ENCODE peak calls at places on chromosomes 5 and 9, in four cellular contexts. M is fibroblast of pulmonary artery, N is GM12865, Q is adipocyte. P is an unnamed sample.

GRCh38 chr9:122338989-122339388 is 31.8 kb upstream of the PTGS1 start:
- DNase-seq in M (no peak), N (no peak), Q (no peak), P (no peak)

GRCh38 chr5:44536650-44537260 is 147.5 kb upstream of the FGF10 start:
- DNase-seq in M (peak), N (peak), Q (peak), P (peak)

GRCh38 chr5:145483211-145483610 is 351.9 kb downstream of the PRELID2 start:
- DNase-seq in M (peak), N (no peak), Q (peak), P (peak)

GRCh38 chr5:80408475-80408875 is 611 bp downstream of the ZFYVE16 start:
- DNase-seq in M (peak), N (peak), Q (peak), P (no peak)

GRCh38 chr5:76958976-76959767 is 6.3 kb downstream of the CRHBP start:
- DNase-seq in M (peak), N (peak), Q (peak), P (peak)

GRCh38 chr9:109047259-109047658 is 34.0 kb upstream of the CTNNAL1 start:
- DNase-seq in M (no peak), N (no peak), Q (no peak), P (no peak)

GRCh38 chr5:117089001-117089400 is 514.4 kb upstream of the SEMA6A start:
- DNase-seq in M (no peak), N (no peak), Q (no peak), P (no peak)

GRCh38 chr5:82620957-82621600 is 342.9 kb upstream of the RPS23 start:
- DNase-seq in M (no peak), N (no peak), Q (peak), P (peak)

GRCh38 chr9:126506361-126507317 is 107.1 kb upstream of the LMX1B start:
- DNase-seq in M (no peak), N (no peak), Q (no peak), P (no peak)

GRCh38 chr5:14450055-14450524 is 131.5 kb upstream of the OTULINL start:
- DNase-seq in M (peak), N (peak), Q (peak), P (peak)

GRCh38 chr5:40071870-40072269 is 607.8 kb upstream of the PTGER4 start:
- DNase-seq in M (peak), N (no peak), Q (peak), P (peak)

GRCh38 chr5:76426391-76426802 is 23.3 kb downstream of the IQGAP2 start:
- DNase-seq in M (no peak), N (no peak), Q (no peak), P (no peak)

GRCh38 chr5:60805470-60805869 is 38.6 kb downstream of the ELOVL7 start:
- DNase-seq in M (no peak), N (no peak), Q (no peak), P (no peak)

GRCh38 chr5:34447424-34447823 is 208.7 kb upstream of the RAI14 start:
- DNase-seq in M (no peak), N (no peak), Q (no peak), P (no peak)

GRCh38 chr9:93682155-93682968 is 106.0 kb downstream of the PHF2 start:
- DNase-seq in M (peak), N (peak), Q (peak), P (peak)

GRCh38 chr5:103450333-103451061 is 112.1 kb downstream of the NUDT12 start:
- DNase-seq in M (peak), N (no peak), Q (peak), P (peak)

GRCh38 chr5:150904479-150905311 is at the start of gene ZNF300:
- DNase-seq in M (peak), N (peak), Q (peak), P (peak)
- H3K4me3 ChIP-seq in M (peak), N (no peak), Q (peak), P (peak)

GRCh38 chr5:84322646-84323045 is 62.0 kb downstream of the EDIL3 start:
- DNase-seq in M (no peak), N (no peak), Q (no peak), P (no peak)
- H3K4me3 ChIP-seq in M (no peak), N (no peak), Q (no peak), P (no peak)

GRCh38 chr5:73299665-73300435 is 126.9 kb downstream of the TMEM174 start:
- DNase-seq in M (no peak), N (no peak), Q (no peak), P (peak)

GRCh38 chr5:73301208-73302088 is 128.5 kb downstream of the TMEM174 start:
- DNase-seq in M (no peak), N (no peak), Q (no peak), P (no peak)

GRCh38 chr5:73302797-73303138 is 129.8 kb downstream of the TMEM174 start:
- DNase-seq in M (no peak), N (no peak), Q (no peak), P (no peak)

GRCh38 chr5:73299017-73299630 is 126.1 kb downstream of the TMEM174 start:
- DNase-seq in M (no peak), N (no peak), Q (peak), P (peak)

GRCh38 chr5:73300520-73301207 is 127.7 kb downstream of the TMEM174 start:
- DNase-seq in M (no peak), N (no peak), Q (no peak), P (no peak)
- H3K4me3 ChIP-seq in M (no peak), N (no peak), Q (no peak), P (no peak)

DNA sequence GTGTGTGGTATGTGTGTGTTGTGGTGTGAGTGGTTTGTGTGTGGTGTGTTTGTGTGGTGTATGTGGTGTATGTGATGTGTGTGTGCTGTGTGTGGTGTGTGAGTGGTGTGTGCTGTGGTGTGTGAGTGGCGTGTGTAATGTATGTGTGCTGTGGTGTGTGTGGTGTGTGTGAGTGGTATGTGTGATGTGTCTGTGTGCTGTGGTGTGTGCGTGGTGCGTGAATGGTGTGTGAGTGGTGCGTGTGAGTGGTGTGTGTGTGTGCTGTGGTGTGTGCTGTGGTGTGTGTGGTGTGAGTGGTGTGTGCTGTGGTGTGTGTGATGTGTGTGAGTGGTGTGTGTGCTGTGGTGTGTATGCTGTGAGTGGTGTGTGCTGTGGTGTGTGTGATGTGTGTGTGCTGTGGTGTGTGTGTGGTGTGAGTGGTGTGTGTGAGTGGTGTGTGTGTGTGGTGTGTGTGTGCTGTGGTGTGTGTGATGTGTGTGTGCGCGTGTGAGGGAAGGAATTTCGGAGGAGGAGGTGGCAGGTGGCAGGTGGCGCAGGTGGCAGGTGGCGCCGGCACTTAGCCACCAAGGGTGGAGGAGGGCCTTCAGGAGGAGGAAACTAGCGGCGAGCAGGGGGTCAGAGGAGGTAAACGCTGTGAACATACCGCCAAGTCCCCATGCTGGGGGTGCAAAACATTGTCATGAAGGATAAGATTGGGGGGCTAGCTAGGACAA is 191.8 kb downstream of the MELK start:
- DNase-seq in M (no peak), N (no peak), Q (no peak), P (no peak)
- H3K4me3 ChIP-seq in M (no peak), N (no peak), Q (no peak), P (no peak)

DNA sequence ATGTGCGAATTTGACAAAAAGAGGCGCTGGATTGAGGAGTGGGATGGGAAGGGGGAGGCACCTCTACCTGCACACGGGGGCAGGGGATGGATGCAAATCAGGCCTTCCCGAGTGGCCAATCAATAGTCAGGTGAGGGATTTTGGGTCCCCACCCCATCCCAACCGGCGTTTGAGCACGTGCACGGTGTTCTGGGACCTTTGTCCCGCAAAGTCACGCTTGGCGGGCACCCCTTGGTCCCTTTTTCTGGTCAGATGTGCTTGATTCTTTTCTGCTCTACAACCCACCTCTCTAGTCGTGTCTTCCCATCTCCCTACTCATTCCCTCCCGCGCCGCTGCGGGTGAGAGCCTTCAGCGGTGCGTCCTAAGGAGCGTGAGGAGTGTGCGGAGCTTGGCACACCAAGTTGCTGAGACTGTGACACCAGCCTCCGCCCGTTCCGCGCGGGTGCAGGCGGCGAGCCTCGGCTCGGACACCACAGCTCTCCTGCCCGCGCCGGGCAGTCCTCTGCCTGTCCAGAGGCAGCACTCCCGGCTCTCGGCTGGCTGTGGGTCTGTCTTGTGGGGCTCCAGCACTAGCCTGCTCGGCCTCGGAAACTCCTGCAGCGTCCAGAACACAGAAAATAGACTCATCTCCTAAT is 495 bp upstream of the ADAMTS19 start:
- DNase-seq in M (peak), N (no peak), Q (peak), P (peak)
- H3K4me3 ChIP-seq in M (peak), N (no peak), Q (peak), P (peak)

DNA sequence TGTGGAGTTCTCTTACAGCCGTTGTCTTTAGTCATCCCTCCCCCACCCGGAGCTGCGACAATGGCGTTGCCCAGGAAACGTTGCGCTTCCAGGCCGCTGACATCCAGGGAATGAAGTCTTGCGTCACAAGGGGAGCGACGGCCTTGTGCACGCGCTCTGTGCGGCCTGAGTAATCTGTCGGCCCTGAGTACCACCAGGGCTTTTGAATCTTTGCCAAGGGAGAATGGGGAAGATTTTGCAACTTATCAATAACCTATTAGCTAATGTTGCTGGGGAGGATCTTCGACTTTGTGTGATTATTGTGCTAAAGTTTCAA is at the start of gene SOX30:
- DNase-seq in M (no peak), N (no peak), Q (no peak), P (no peak)
- H3K4me3 ChIP-seq in M (peak), N (peak), Q (peak), P (peak)